ENCODE peak calls at places on chromosomes 1 and 21, in eight cellular contexts. G, Y, B, I, J, S, T and Z are unnamed samples.

GRCh38 chr1:172637522-172637921 is 21.4 kb upstream of the FASLG start:
- DNase-seq in G (peak; percentile 19), Y (peak; percentile 95), B (no peak), I (peak; percentile 67), J (no peak), S (no peak), T (no peak), Z (no peak)

GRCh38 chr1:157364612-157365011 is 187.7 kb downstream of the FCRL5 start:
- DNase-seq in G (no peak), Y (no peak), B (no peak), I (no peak), J (no peak), S (no peak), T (no peak), Z (no peak)

GRCh38 chr1:19504796-19505693 is 19.7 kb upstream of the CAPZB start:
- DNase-seq in G (peak; percentile 75), Y (peak; percentile 99), B (no peak), I (peak; percentile 49), J (no peak), S (no peak), T (no peak), Z (no peak)

GRCh38 chr1:223022641-223023473 is 120.2 kb downstream of the TLR5 start:
- DNase-seq in G (no peak), Y (no peak), B (no peak), I (no peak), J (no peak), S (no peak), T (no peak), Z (no peak)

GRCh38 chr1:170240409-170240808 is 94.7 kb downstream of the NTMT2 start:
- DNase-seq in G (no peak), Y (no peak), B (no peak), I (no peak), J (peak; percentile 59), S (no peak), T (no peak), Z (no peak)

GRCh38 chr1:61749574-61749973 is 7.3 kb downstream of the PATJ start:
- DNase-seq in G (no peak), Y (no peak), B (no peak), I (no peak), J (no peak), S (no peak), T (no peak), Z (no peak)

GRCh38 chr1:31932491-31933316 is 5.5 kb downstream of the PTP4A2 start:
- DNase-seq in G (no peak), Y (no peak), B (no peak), I (no peak), J (peak; percentile 62), S (no peak), T (no peak), Z (no peak)

GRCh38 chr1:65059930-65060538 is 88.0 kb upstream of the AK4 start:
- DNase-seq in G (peak; percentile 83), Y (peak; percentile 72), B (no peak), I (peak; percentile 59), J (peak; percentile 30), S (no peak), T (no peak), Z (no peak)

GRCh38 chr21:29477347-29477746 is 178.6 kb downstream of the BACH1 start:
- DNase-seq in G (no peak), Y (no peak), B (no peak), I (no peak), J (no peak), S (no peak), T (no peak), Z (no peak)

GRCh38 chr21:43302769-43303168 is 124.2 kb downstream of the SIK1 start:
- DNase-seq in G (no peak), Y (no peak), B (no peak), I (no peak), J (no peak), S (no peak), T (no peak), Z (no peak)

GRCh38 chr1:92538413-92539061 is 51.8 kb upstream of the GFI1 start:
- DNase-seq in G (no peak), Y (no peak), B (no peak), I (no peak), J (peak; percentile 77), S (no peak), T (no peak), Z (no peak)

GRCh38 chr1:92543131-92544055 is 56.7 kb upstream of the GFI1 start:
- DNase-seq in G (no peak), Y (no peak), B (no peak), I (no peak), J (no peak), S (no peak), T (no peak), Z (no peak)

GRCh38 chr1:92537333-92537884 is 50.7 kb upstream of the GFI1 start:
- DNase-seq in G (no peak), Y (no peak), B (no peak), I (no peak), J (no peak), S (no peak), T (no peak), Z (no peak)

GRCh38 chr1:92536593-92537332 is 50.0 kb upstream of the GFI1 start:
- DNase-seq in G (peak; percentile 18), Y (peak; percentile 73), B (peak; percentile 74), I (no peak), J (peak; percentile 73), S (no peak), T (no peak), Z (no peak)

GRCh38 chr1:92538048-92538412 is 51.3 kb upstream of the GFI1 start:
- DNase-seq in G (no peak), Y (peak; percentile 17), B (peak; percentile 11), I (no peak), J (peak; percentile 84), S (no peak), T (no peak), Z (no peak)
- H3K4me3 ChIP-seq in G (no peak overlapping the region), Y (no peak overlapping the region), B (peak overlapping the region; percentile 5), I (no peak overlapping the region), J (peak overlapping the region; percentile 41), S (no peak overlapping the region), T (no peak overlapping the region), Z (no peak overlapping the region)

DNA sequence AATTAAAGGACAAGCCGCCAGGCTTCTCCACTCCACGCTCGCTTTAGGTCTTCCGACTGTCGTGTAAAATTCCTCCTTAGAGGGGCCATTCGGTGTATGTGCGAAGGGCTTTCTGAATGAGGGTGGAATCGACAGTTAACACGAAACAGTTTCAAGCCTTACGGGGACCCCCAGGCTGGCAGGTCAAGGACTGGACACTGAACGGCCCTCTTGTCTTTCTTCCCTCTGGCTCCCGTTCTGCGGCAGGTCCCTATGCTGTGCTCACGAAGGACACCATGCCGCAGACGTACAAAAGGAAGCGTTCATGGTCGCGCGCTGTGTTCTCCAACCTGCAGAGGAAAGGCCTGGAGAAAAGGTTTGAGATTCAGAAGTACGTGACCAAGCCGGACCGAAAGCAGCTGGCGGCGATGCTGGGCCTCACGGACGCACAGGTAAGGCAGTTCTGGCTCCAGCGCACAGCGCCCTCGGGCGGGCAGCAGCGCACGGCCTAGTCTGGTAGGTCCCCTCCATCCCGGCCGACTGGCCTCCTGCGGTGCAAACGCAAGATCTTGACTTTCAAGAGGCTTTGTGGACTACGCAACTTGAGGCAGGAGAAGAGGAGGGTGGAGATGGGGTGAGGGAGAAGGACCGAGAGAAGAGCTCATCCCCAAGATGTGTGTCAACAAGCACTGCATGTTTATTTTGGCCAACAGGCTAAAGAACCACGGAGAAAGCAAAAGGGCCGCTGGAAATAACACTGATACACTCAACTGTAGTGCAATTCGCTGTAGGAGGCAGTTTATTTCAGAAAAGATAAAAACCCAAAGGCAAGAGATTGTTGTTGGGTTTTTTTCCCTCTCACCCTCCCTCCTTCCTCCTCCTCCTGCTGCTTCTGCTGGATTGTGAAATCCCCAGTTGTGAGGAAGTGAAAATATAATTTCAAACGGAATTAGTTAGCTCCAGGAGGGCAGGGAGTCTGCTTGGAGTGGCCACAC is 3.0 kb downstream of the HLX start:
- DNase-seq in G (peak; percentile 67), Y (peak; percentile 67), B (no peak), I (peak; percentile 45), J (no peak), S (no peak), T (no peak), Z (no peak)
- H3K4me3 ChIP-seq in G (peak overlapping the region; percentile 92), Y (peak overlapping the region; percentile 8), B (no peak overlapping the region), I (no peak overlapping the region), J (no peak overlapping the region), S (peak overlapping the region; percentile 73), T (no peak overlapping the region), Z (no peak overlapping the region)

GRCh38 chr1:161223805-161224694 is 622 bp upstream of the APOA2 start:
- DNase-seq in G (no peak), Y (no peak), B (no peak), I (no peak), J (no peak), S (no peak), T (no peak), Z (no peak)

GRCh38 chr1:161226320-161226711 is 456 bp downstream of the TOMM40L start:
- DNase-seq in G (peak; percentile 12), Y (no peak), B (no peak), I (no peak), J (peak; percentile 32), S (no peak), T (no peak), Z (no peak)

GRCh38 chr1:161226759-161227158 is 899 bp downstream of the TOMM40L start:
- DNase-seq in G (no peak), Y (no peak), B (no peak), I (no peak), J (no peak), S (no peak), T (no peak), Z (no peak)

GRCh38 chr1:161225534-161226319 is at the start of gene TOMM40L:
- DNase-seq in G (peak; percentile 98), Y (peak; percentile 100), B (peak; percentile 90), I (peak; percentile 100), J (peak; percentile 99), S (peak; percentile 89), T (peak; percentile 87), Z (peak; percentile 85)

DNA sequence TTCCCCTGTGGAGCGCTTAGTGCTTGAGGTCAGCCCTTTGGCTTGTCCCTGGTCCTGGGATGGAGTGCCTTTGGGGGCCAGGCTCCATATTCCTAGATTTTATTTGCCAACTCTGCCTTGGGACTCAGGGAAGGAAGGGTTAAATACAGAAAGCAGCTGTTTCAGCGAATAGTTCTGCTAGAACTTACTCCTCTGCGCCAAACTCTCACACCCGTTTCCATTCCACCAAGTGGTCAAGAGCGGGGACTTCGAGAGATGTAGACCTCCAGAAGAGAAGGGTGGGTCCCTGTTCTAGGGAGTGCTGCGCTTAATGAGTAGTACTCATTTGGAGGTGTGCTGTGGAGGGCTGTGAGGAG is 704 bp upstream of the TOMM40L start:
- DNase-seq in G (no peak), Y (no peak), B (no peak), I (no peak), J (no peak), S (no peak), T (no peak), Z (no peak)
- H3K4me3 ChIP-seq in G (peak overlapping the region; percentile 4), Y (no peak overlapping the region), B (no peak overlapping the region), I (no peak overlapping the region), J (no peak overlapping the region), S (no peak overlapping the region), T (no peak overlapping the region), Z (no peak overlapping the region)

DNA sequence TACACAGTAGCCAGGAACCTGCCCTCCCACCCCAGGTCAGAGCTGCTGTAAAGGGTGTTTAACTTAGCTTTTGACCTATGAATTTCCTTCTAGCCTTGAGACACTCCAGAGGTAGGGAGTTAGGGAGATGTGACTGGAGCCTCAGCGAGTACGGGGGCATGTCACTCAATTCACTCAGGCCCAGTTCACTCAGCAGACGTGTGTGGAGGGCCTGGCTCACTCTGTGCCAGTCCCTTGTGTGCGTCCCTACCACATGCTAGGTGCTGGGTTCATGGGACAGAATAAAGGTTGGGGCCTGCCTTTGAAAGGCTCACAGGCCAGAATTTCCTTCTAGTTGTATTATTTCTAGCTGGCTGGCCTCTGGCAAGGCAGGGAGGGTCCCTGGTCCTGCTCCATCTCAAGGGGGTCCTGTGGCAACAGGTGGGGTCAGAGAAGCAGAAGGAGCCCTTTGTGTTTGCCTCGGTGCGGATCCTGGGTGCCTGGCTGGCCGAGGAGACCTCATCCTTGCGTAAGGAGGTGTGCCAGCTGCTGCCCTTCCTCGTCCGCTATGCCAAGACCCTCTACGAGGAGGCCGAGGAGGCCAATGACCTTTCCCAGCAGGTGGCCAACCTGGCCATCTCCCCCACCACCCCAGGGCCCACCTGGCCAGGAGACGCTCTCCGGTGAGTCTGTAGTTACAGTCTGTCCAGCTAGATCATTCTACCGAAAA is 4.5 kb downstream of the NCDN start:
- DNase-seq in G (no peak), Y (no peak), B (no peak), I (no peak), J (no peak), S (no peak), T (no peak), Z (no peak)
- H3K4me3 ChIP-seq in G (no peak overlapping the region), Y (no peak overlapping the region), B (no peak overlapping the region), I (no peak overlapping the region), J (no peak overlapping the region), S (no peak overlapping the region), T (no peak overlapping the region), Z (no peak overlapping the region)